ENCODE peak calls at places on chromosomes 12 and 14, in ten cellular contexts. K is T-helper 2 cell; L is SJCRH30; N is left colon; B is activated CD4-positive, alpha-beta T cell treated with anti-CD3 and anti-CD28 coated beads, Interleukin-2, amount 10 ng/mL, durations not matched to agents 7 days and 5 days; W is epithelial cell of esophagus; T is activated CD4-positive, CD25-positive, alpha-beta regulatory T cell; O is foreskin fibroblast; A is HuH-7.5; M is upper lobe of right lung. Y is an unnamed sample.

GRCh38 chr14:54478621-54479215 is 10.1 kb downstream of the GMFB start:
- DNase-seq in W (no peak), A (no peak), B (no peak), M (no peak), K (no peak), L (no peak), T (no peak), N (no peak), O (no peak), Y (no peak)

GRCh38 chr12:66036317-66036716 is 94.2 kb downstream of the LLPH start:
- DNase-seq in B (no peak), K (no peak), W (peak), T (no peak), O (peak), N (no peak), L (no peak), A (no peak), M (no peak), Y (peak)

GRCh38 chr14:49766839-49767238 is 1.1 kb upstream of the KLHDC2 start:
- DNase-seq in T (no peak), K (no peak), O (no peak), L (peak), N (peak), A (no peak), B (no peak), W (peak), M (no peak), Y (no peak)

GRCh38 chr14:74599201-74599809 is 12.7 kb downstream of the LTBP2 start:
- DNase-seq in A (no peak), K (no peak), N (no peak), O (no peak), B (no peak), T (no peak), L (peak), W (no peak), M (no peak), Y (peak)

GRCh38 chr14:61558271-61558670 is 137.0 kb upstream of the HIF1A start:
- DNase-seq in T (no peak), K (no peak), A (no peak), M (no peak), N (no peak), L (peak), O (no peak), W (no peak), B (no peak), Y (no peak)

GRCh38 chr12:18224745-18225144 is 36.6 kb upstream of the PIK3C2G start:
- DNase-seq in B (no peak), N (no peak), T (no peak), M (no peak), W (peak), A (no peak), L (peak), O (no peak), K (no peak), Y (peak)

GRCh38 chr14:51600658-51601057 is 51.1 kb upstream of the FRMD6 start:
- DNase-seq in M (no peak), L (no peak), T (no peak), O (no peak), A (no peak), W (no peak), K (no peak), B (no peak), N (no peak), Y (no peak)

GRCh38 chr14:89349196-89350008 is 67.6 kb downstream of the FOXN3 start:
- DNase-seq in W (no peak), A (no peak), N (peak), O (no peak), K (no peak), L (peak), B (no peak), T (no peak), M (no peak), Y (no peak)

Y was measured in hepatic stellate cell.